ENCODE peak calls at places on chromosomes 1 and 21, in nine cellular contexts. E is GM23248; I is tibial nerve; Z is central memory CD4-positive, alpha-beta T cell; L is RWPE1; U is GM04504; G is HS-5; T is AG10803; W is activated T-cell treated with anti-CD3 and anti-CD28 coated beads for 1 hour. X is an unnamed sample.

GRCh38 chr1:116465845-116466685 is 93.0 kb downstream of the ATP1A1 start:
- DNase-seq in I (no peak), U (no peak), E (no peak), G (no peak), L (no peak), W (no peak), T (no peak), Z (no peak), X (no peak)

GRCh38 chr1:219385786-219386427 is 212.2 kb downstream of the LYPLAL1 start:
- DNase-seq in G (peak; percentile 28), E (peak; percentile 69), T (peak; percentile 44), U (peak; percentile 23), L (peak; percentile 69), W (no peak), Z (no peak), I (no peak), X (peak; percentile 62)

GRCh38 chr21:42437786-42438185 is 34.1 kb downstream of the UBASH3A start:
- DNase-seq in L (no peak), T (no peak), I (no peak), W (no peak), G (no peak), E (peak; percentile 6), Z (no peak), U (no peak), X (no peak)

GRCh38 chr1:58905126-58905490 is 121.3 kb upstream of the JUN start:
- DNase-seq in T (no peak), E (no peak), Z (no peak), L (no peak), U (no peak), I (no peak), G (no peak), W (no peak), X (no peak)

GRCh38 chr1:97603776-97604175 is 317.1 kb downstream of the DPYD start:
- DNase-seq in I (no peak), E (no peak), G (no peak), Z (no peak), L (no peak), U (no peak), T (peak; percentile 4), W (no peak), X (no peak)

GRCh38 chr1:227170361-227171166 is 147.7 kb downstream of the CDC42BPA start:
- DNase-seq in G (peak; percentile 50), E (peak; percentile 75), T (peak; percentile 81), U (peak; percentile 54), I (no peak), Z (no peak), L (no peak), W (no peak), X (peak; percentile 57)

GRCh38 chr21:39854572-39854971 is 12.7 kb upstream of the PCP4 start:
- DNase-seq in T (no peak), I (no peak), L (no peak), U (no peak), Z (no peak), E (no peak), G (no peak), W (no peak), X (no peak)

GRCh38 chr1:10920063-10920626 is 92.3 kb upstream of the TARDBP start:
- DNase-seq in L (peak; percentile 41), E (no peak), U (no peak), W (no peak), T (no peak), G (no peak), Z (no peak), I (no peak), X (no peak)

GRCh38 chr1:53265581-53265980 is 27.3 kb upstream of the MAGOH start:
- DNase-seq in T (no peak), I (no peak), W (no peak), G (no peak), U (no peak), Z (no peak), L (no peak), E (peak; percentile 28), X (peak; percentile 36)

GRCh38 chr1:84792421-84792820 is 100.6 kb downstream of the LPAR3 start:
- DNase-seq in Z (no peak), G (no peak), I (no peak), E (no peak), T (no peak), W (no peak), U (no peak), L (no peak), X (no peak)

GRCh38 chr1:100441651-100442050 is 89.3 kb downstream of the CDC14A start:
- DNase-seq in G (no peak), T (no peak), L (no peak), E (no peak), I (no peak), Z (peak; percentile 62), U (no peak), W (no peak), X (no peak)

GRCh38 chr21:42970946-42971653 is 3.3 kb upstream of the PKNOX1 start:
- DNase-seq in T (no peak), U (no peak), G (no peak), W (no peak), Z (no peak), L (no peak), I (no peak), E (no peak), X (no peak)

GRCh38 chr1:13828454-13829151 is 128.6 kb downstream of the PRDM2 start:
- DNase-seq in T (no peak), G (no peak), E (peak; percentile 24), Z (no peak), U (no peak), I (no peak), L (peak; percentile 45), W (no peak), X (peak; percentile 39)

GRCh38 chr21:41164981-41165650 is 2.8 kb upstream of the BACE2 start:
- DNase-seq in W (no peak), I (peak; percentile 26), Z (no peak), G (no peak), L (peak; percentile 85), U (no peak), E (peak; percentile 32), T (peak; percentile 41), X (peak; percentile 39)

GRCh38 chr1:154420961-154421924 is 16.1 kb downstream of the IL6R start:
- DNase-seq in T (no peak), L (no peak), G (no peak), I (no peak), Z (no peak), E (no peak), U (no peak), W (no peak), X (no peak)

GRCh38 chr1:210292276-210292851 is 36.3 kb upstream of the HHAT start:
- DNase-seq in E (peak; percentile 68), I (no peak), W (peak; percentile 10), T (peak; percentile 39), G (no peak), Z (peak; percentile 1), U (no peak), L (peak; percentile 52), X (peak; percentile 57)

GRCh38 chr1:15172405-15173259 is 19.1 kb downstream of the TMEM51 start:
- DNase-seq in W (no peak), G (no peak), Z (no peak), T (peak; percentile 12), U (no peak), E (no peak), I (no peak), L (peak; percentile 71), X (no peak)